ENCODE peak calls at places on chromosome 14, in five cellular contexts. One of them, this sample, is unnamed.

GRCh38 chr14:101492716-101493115 is 68.6 kb upstream of the DIO3 start:
- DNase-seq in fibroblast of villous mesenchyme: no peak
- DNase-seq in fibroblast of pulmonary artery: no peak
- DNase-seq in AG04450: no peak
- DNase-seq in MM.1S: no peak
- DNase-seq in this sample: no peak

GRCh38 chr14:50045039-50045711 is 71.2 kb downstream of the VCPKMT start:
- DNase-seq in fibroblast of villous mesenchyme: peak; percentile 88
- DNase-seq in fibroblast of pulmonary artery: peak; percentile 82
- DNase-seq in AG04450: peak; percentile 43
- DNase-seq in MM.1S: peak; percentile 16
- DNase-seq in this sample: peak; percentile 77

GRCh38 chr14:70027785-70028428 is 148.7 kb downstream of the SMOC1 start:
- DNase-seq in fibroblast of villous mesenchyme: peak; percentile 33
- DNase-seq in fibroblast of pulmonary artery: peak; percentile 50
- DNase-seq in AG04450: no peak
- DNase-seq in MM.1S: peak; percentile 18
- DNase-seq in this sample: peak; percentile 56

GRCh38 chr14:24172261-24172860 is 481 bp downstream of the REC8 start:
- DNase-seq in fibroblast of villous mesenchyme: no peak
- DNase-seq in fibroblast of pulmonary artery: no peak
- DNase-seq in AG04450: no peak
- DNase-seq in MM.1S: no peak
- DNase-seq in this sample: no peak

GRCh38 chr14:51609251-51609986 is 42.3 kb upstream of the FRMD6 start:
- DNase-seq in fibroblast of villous mesenchyme: peak; percentile 94
- DNase-seq in fibroblast of pulmonary artery: no peak
- DNase-seq in AG04450: no peak
- DNase-seq in MM.1S: no peak
- DNase-seq in this sample: peak; percentile 26

GRCh38 chr14:30443368-30444007 is 115.5 kb upstream of the G2E3 start:
- DNase-seq in fibroblast of villous mesenchyme: peak; percentile 44
- DNase-seq in fibroblast of pulmonary artery: peak; percentile 67
- DNase-seq in AG04450: no peak
- DNase-seq in MM.1S: peak; percentile 37
- DNase-seq in this sample: peak; percentile 51

GRCh38 chr14:57479197-57479596 is 14.5 kb downstream of the CCDC198 start:
- DNase-seq in fibroblast of villous mesenchyme: no peak
- DNase-seq in fibroblast of pulmonary artery: no peak
- DNase-seq in AG04450: no peak
- DNase-seq in MM.1S: no peak
- DNase-seq in this sample: no peak

GRCh38 chr14:26765768-26766550 is 168.1 kb upstream of the NOVA1 start:
- DNase-seq in fibroblast of villous mesenchyme: peak; percentile 81
- DNase-seq in fibroblast of pulmonary artery: peak; percentile 95
- DNase-seq in AG04450: no peak
- DNase-seq in MM.1S: no peak
- DNase-seq in this sample: peak; percentile 93

GRCh38 chr14:100102156-100102785 is 37.0 kb downstream of the EVL start:
- DNase-seq in fibroblast of villous mesenchyme: no peak
- DNase-seq in fibroblast of pulmonary artery: no peak
- DNase-seq in AG04450: no peak
- DNase-seq in MM.1S: no peak
- DNase-seq in this sample: no peak
- TF ChIP-seq CTCF in fibroblast of villous mesenchyme: no peak
- TF ChIP-seq CTCF in fibroblast of pulmonary artery: no peak
- TF ChIP-seq CTCF in AG04450: no peak
- TF ChIP-seq CTCF in MM.1S: no peak
- TF ChIP-seq CTCF in this sample: no peak

DNA sequence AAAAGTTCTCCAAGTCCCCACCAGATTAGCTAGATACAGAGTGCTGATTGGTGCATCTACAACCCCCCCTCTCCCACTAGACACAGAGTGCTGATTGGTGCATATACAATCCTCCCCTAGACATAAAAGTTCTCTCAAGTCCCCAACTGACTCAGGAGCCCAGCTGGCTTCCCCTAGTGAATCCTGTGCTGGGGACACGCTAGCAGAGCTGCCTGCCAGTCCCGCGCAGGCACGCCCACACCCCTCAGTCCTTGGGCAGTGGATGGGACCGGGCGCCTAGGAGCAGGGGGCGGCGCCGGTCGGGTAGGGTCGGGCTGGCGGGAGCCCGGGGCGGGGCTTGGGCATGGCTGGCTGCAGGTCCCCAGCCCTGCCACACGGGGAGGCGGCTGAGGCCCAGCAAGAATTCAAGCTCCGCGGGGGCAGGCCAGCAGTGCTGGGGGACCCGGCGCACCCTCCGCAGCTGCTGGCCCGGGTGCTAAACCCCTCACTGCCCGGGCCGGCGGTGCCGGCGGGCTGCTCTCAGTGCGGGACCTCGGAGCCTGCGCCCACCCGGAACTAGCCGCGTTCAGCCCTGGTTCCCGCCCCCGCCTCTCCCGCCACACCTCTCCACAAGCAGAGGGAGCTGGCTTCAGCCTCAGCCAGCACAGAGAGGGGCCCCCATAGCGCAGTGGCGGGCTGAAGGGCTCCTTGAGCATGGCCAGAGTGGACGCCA is 64.3 kb upstream of the DDHD1 start:
- DNase-seq in fibroblast of villous mesenchyme: peak; percentile 46
- DNase-seq in fibroblast of pulmonary artery: peak; percentile 56
- DNase-seq in AG04450: no peak
- DNase-seq in MM.1S: peak; percentile 65
- DNase-seq in this sample: peak; percentile 58
- TF ChIP-seq CTCF in fibroblast of villous mesenchyme: peak; percentile 50
- TF ChIP-seq CTCF in fibroblast of pulmonary artery: peak; percentile 20
- TF ChIP-seq CTCF in AG04450: peak; percentile 40
- TF ChIP-seq CTCF in MM.1S: peak; percentile 24
- TF ChIP-seq CTCF in this sample: peak; percentile 31

DNA sequence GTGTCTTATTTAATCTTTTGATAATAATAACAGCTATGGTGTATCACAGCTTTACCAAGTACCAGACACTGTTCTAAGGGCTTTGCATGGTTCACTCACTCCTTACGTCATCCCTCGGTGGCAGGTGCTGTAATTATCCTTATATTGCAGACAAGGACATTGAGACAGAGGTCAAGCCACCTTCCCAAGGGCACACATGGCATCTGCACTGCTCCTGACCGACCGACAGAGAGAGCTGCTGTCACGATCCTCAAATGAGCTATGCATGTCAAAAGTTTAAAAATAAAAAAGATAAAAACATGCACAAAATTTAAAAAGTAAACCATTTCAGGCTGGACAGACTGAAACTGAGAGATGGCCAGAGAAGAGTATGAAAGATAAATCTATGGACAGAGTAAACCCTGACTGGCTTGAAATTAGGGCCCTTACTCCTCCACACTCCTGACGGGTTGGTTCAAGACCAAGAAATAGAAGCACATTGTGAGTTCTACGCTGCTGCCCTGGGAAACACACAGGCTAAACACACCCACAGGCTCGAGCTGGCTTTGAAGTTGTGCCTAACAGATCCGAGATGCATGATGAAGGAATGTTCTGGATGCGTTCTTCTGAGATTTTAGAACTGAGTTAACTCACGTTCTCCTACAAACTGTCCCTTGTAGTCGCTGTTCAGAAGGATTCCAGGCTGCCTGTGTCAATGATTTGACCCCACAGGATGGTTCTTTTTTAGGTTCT is 268.7 kb downstream of the ZFP36L1 start:
- DNase-seq in fibroblast of villous mesenchyme: peak; percentile 63
- DNase-seq in fibroblast of pulmonary artery: peak; percentile 38
- DNase-seq in AG04450: no peak
- DNase-seq in MM.1S: no peak
- DNase-seq in this sample: peak; percentile 24
- TF ChIP-seq CTCF in fibroblast of villous mesenchyme: peak; percentile 51
- TF ChIP-seq CTCF in fibroblast of pulmonary artery: peak; percentile 41
- TF ChIP-seq CTCF in AG04450: no peak
- TF ChIP-seq CTCF in MM.1S: no peak
- TF ChIP-seq CTCF in this sample: peak; percentile 58

GRCh38 chr14:93928184-93929047 is 1.3 kb downstream of the FAM181A start:
- DNase-seq in fibroblast of villous mesenchyme: no peak
- DNase-seq in fibroblast of pulmonary artery: no peak
- DNase-seq in AG04450: no peak
- DNase-seq in MM.1S: no peak
- DNase-seq in this sample: no peak

GRCh38 chr14:93930989-93931307 is 3.8 kb downstream of the FAM181A start:
- DNase-seq in fibroblast of villous mesenchyme: no peak
- DNase-seq in fibroblast of pulmonary artery: no peak
- DNase-seq in AG04450: no peak
- DNase-seq in MM.1S: no peak
- DNase-seq in this sample: no peak

GRCh38 chr14:93929048-93929535 is 1.9 kb downstream of the FAM181A start:
- DNase-seq in fibroblast of villous mesenchyme: no peak
- DNase-seq in fibroblast of pulmonary artery: no peak
- DNase-seq in AG04450: no peak
- DNase-seq in MM.1S: no peak
- DNase-seq in this sample: no peak

GRCh38 chr14:93929657-93930056 is 2.5 kb downstream of the FAM181A start:
- DNase-seq in fibroblast of villous mesenchyme: no peak
- DNase-seq in fibroblast of pulmonary artery: no peak
- DNase-seq in AG04450: no peak
- DNase-seq in MM.1S: no peak
- DNase-seq in this sample: no peak

DNA sequence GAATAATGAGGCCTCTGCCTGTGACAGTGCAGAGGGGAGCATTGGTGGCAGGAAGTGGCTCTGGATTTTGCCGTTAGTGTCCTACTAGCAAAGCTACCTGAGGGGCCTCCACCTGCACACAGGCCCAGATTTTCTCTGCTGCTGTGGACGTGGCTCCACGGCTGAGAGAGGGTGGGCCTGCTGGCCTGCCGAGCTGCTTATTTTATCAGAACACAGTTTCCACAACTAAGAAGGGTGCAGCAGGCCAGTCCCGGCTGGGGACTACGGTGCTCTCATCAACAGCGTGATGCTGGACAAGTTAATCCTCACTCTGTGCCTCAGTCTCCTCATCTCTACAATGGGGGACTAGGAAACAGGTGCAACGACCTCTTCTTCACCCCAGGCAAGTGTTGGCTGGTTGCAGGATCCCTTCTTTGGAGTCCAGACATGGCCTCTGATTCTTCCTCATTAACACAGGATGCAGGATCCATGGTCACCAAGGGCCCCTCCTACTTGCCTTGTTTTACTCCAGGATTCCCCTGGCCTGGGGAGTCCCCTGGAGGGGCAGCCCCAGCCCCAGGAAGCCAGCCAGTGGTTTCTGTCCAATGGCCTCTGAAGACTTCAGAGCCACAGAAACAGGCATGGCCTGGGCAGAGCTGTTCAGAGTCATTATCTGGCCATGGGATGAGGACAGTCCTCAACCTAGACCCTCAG is 3.3 kb downstream of the FAM181A start:
- DNase-seq in fibroblast of villous mesenchyme: no peak
- DNase-seq in fibroblast of pulmonary artery: no peak
- DNase-seq in AG04450: no peak
- DNase-seq in MM.1S: no peak
- DNase-seq in this sample: no peak
- TF ChIP-seq CTCF in fibroblast of villous mesenchyme: no peak
- TF ChIP-seq CTCF in fibroblast of pulmonary artery: no peak
- TF ChIP-seq CTCF in AG04450: no peak
- TF ChIP-seq CTCF in MM.1S: no peak
- TF ChIP-seq CTCF in this sample: no peak

GRCh38 chr14:64960762-64961276 is 11.3 kb downstream of the RAB15 start:
- DNase-seq in fibroblast of villous mesenchyme: no peak
- DNase-seq in fibroblast of pulmonary artery: no peak
- DNase-seq in AG04450: no peak
- DNase-seq in MM.1S: no peak
- DNase-seq in this sample: no peak
- TF ChIP-seq CTCF in fibroblast of villous mesenchyme: no peak
- TF ChIP-seq CTCF in fibroblast of pulmonary artery: no peak
- TF ChIP-seq CTCF in AG04450: no peak
- TF ChIP-seq CTCF in MM.1S: no peak
- TF ChIP-seq CTCF in this sample: peak; percentile 0

GRCh38 chr14:32137883-32138282 is 60.8 kb downstream of the ARHGAP5 start:
- DNase-seq in fibroblast of villous mesenchyme: no peak
- DNase-seq in fibroblast of pulmonary artery: no peak
- DNase-seq in AG04450: no peak
- DNase-seq in MM.1S: no peak
- DNase-seq in this sample: no peak

GRCh38 chr14:32134448-32135070 is 57.5 kb downstream of the ARHGAP5 start:
- DNase-seq in fibroblast of villous mesenchyme: peak; percentile 72
- DNase-seq in fibroblast of pulmonary artery: peak; percentile 18
- DNase-seq in AG04450: no peak
- DNase-seq in MM.1S: no peak
- DNase-seq in this sample: peak; percentile 26

GRCh38 chr14:32137313-32137712 is 60.2 kb downstream of the ARHGAP5 start:
- DNase-seq in fibroblast of villous mesenchyme: no peak
- DNase-seq in fibroblast of pulmonary artery: no peak
- DNase-seq in AG04450: no peak
- DNase-seq in MM.1S: no peak
- DNase-seq in this sample: no peak

GRCh38 chr14:32136027-32136825 is 59.1 kb downstream of the ARHGAP5 start:
- DNase-seq in fibroblast of villous mesenchyme: peak; percentile 48
- DNase-seq in fibroblast of pulmonary artery: no peak
- DNase-seq in AG04450: no peak
- DNase-seq in MM.1S: no peak
- DNase-seq in this sample: peak; percentile 14
- TF ChIP-seq CTCF in fibroblast of villous mesenchyme: no peak
- TF ChIP-seq CTCF in fibroblast of pulmonary artery: no peak
- TF ChIP-seq CTCF in AG04450: no peak
- TF ChIP-seq CTCF in MM.1S: no peak
- TF ChIP-seq CTCF in this sample: no peak